ENCODE peak calls at places on chromosomes 7 and 10, in eight cellular contexts. P is foreskin fibroblast; J is activated CD4-positive, alpha-beta T cell treated with anti-CD3 and anti-CD28 coated beads, Interleukin-2, amount 50 U/mL, for 1 hour; Q is heart right ventricle; U is AG09309; W is NCI-H460; C is A172; T is T-cell. H is an unnamed sample.

GRCh38 chr7:108026647-108027046 is 23.7 kb upstream of the LAMB1 start:
- DNase-seq in P (peak; percentile 71), J (no peak), Q (no peak), U (no peak), W (no peak), C (no peak), T (no peak), H (peak; percentile 11)

GRCh38 chr10:35422236-35422635 is 85.9 kb downstream of the CCNY start:
- DNase-seq in P (peak; percentile 51), J (no peak), Q (no peak), U (no peak), W (no peak), C (peak; percentile 66), T (no peak), H (no peak)

GRCh38 chr10:13686331-13686752 is 99.6 kb downstream of the PRPF18 start:
- DNase-seq in P (peak; percentile 38), J (no peak), Q (peak; percentile 63), U (no peak), W (no peak), C (no peak), T (no peak), H (no peak)

GRCh38 chr7:110977127-110977776 is 113.7 kb upstream of the LRRN3 start:
- DNase-seq in P (no peak), J (no peak), Q (no peak), U (no peak), W (no peak), C (no peak), T (no peak), H (no peak)

GRCh38 chr7:87574630-87575029 is 26.1 kb downstream of the ABCB1 start:
- DNase-seq in P (peak; percentile 54), J (no peak), Q (no peak), U (no peak), W (peak; percentile 22), C (peak; percentile 72), T (no peak), H (no peak)

GRCh38 chr10:104330168-104331117 is 7.8 kb downstream of the ITPRIP start:
- DNase-seq in P (peak; percentile 93), J (no peak), Q (peak; percentile 59), U (peak; percentile 88), W (peak; percentile 38), C (peak; percentile 85), T (no peak), H (peak; percentile 92)

GRCh38 chr10:93859049-93859655 is 34.6 kb upstream of the SLC35G1 start:
- DNase-seq in P (peak; percentile 54), J (no peak), Q (no peak), U (no peak), W (peak; percentile 9), C (peak; percentile 23), T (no peak), H (no peak)

GRCh38 chr7:542935-543789 is 23.5 kb upstream of the PDGFA start:
- DNase-seq in P (peak; percentile 97), J (no peak), Q (no peak), U (peak; percentile 79), W (no peak), C (peak; percentile 98), T (no peak), H (peak; percentile 96)

GRCh38 chr10:61643316-61643751 is 19.4 kb upstream of the CABCOCO1 start:
- DNase-seq in P (peak; percentile 85), J (no peak), Q (no peak), U (no peak), W (no peak), C (peak; percentile 57), T (no peak), H (peak; percentile 15)

GRCh38 chr10:21650353-21650752 is 116.3 kb downstream of the MLLT10 start:
- DNase-seq in P (peak; percentile 18), J (no peak), Q (no peak), U (no peak), W (no peak), C (no peak), T (no peak), H (no peak)

H was measured in MG63.